ENCODE peak calls at places on chromosomes 12 and 14, in seven cellular contexts. Z is left cardiac atrium; C is HuH-7; N is HCEC 1CT; B is Daoy; K is activated T-helper 1 cell treated with anti-CD3 and anti-CD28 coated beads, Interleukin-2, amount 50 U/mL, for 16 hours; H is Caki2. Q is an unnamed sample.

GRCh38 chr14:45247427-45247826 is 5.6 kb downstream of the MIS18BP1 start:
- DNase-seq in B (peak; percentile 13), K (no peak), Z (no peak), N (no peak), C (no peak), H (no peak), Q (no peak)

GRCh38 chr12:98847242-98847641 is 202.2 kb downstream of the APAF1 start:
- DNase-seq in N (no peak), C (no peak), Z (no peak), H (no peak), K (no peak), B (no peak), Q (no peak)

GRCh38 chr14:57189070-57189469 is 79.6 kb downstream of the EXOC5 start:
- DNase-seq in C (no peak), H (no peak), K (no peak), N (peak; percentile 14), Z (no peak), B (no peak), Q (no peak)

GRCh38 chr12:121535150-121536057 is 45.4 kb downstream of the KDM2B start:
- DNase-seq in Z (no peak), B (no peak), H (no peak), C (no peak), N (no peak), K (no peak), Q (no peak)

GRCh38 chr12:53811606-53812005 is 59.8 kb upstream of the CISTR start:
- DNase-seq in N (no peak), H (no peak), K (no peak), Z (no peak), B (no peak), C (no peak), Q (no peak)

GRCh38 chr12:6122211-6122610 is 2.3 kb downstream of the VWF start:
- DNase-seq in N (no peak), Z (no peak), B (no peak), K (no peak), C (no peak), H (peak; percentile 10), Q (no peak)

GRCh38 chr14:95486875-95487668 is 29.4 kb downstream of the SYNE3 start:
- DNase-seq in N (no peak), B (no peak), C (no peak), H (no peak), Z (no peak), K (no peak), Q (no peak)

GRCh38 chr12:83763425-83763824 is 1076.7 kb downstream of the TMTC2 start:
- DNase-seq in K (no peak), Z (no peak), H (peak; percentile 50), C (no peak), N (no peak), B (no peak), Q (no peak)

GRCh38 chr12:92442782-92443181 is 260.0 kb upstream of the PLEKHG7 start:
- DNase-seq in N (no peak), H (no peak), C (no peak), B (no peak), Z (no peak), K (no peak), Q (no peak)

GRCh38 chr14:60327447-60328331 is 78.7 kb downstream of the PPM1A start:
- DNase-seq in N (no peak), C (no peak), B (peak; percentile 32), H (no peak), K (no peak), Z (peak; percentile 31), Q (no peak)

GRCh38 chr12:103399986-103400385 is 95.8 kb downstream of the C12orf42 start:
- DNase-seq in H (no peak), N (no peak), Z (no peak), K (no peak), B (no peak), C (no peak), Q (no peak)

GRCh38 chr12:49330631-49331359 is 6.2 kb downstream of the C1QL4 start:
- DNase-seq in H (no peak), C (no peak), Z (no peak), B (no peak), K (no peak), N (no peak), Q (no peak)

GRCh38 chr12:130603566-130603965 is 112.5 kb downstream of the RIMBP2 start:
- DNase-seq in B (peak; percentile 66), Z (no peak), C (no peak), K (no peak), H (no peak), N (no peak), Q (no peak)

Q was measured in stimulated activated CD4-positive, alpha-beta T cell treated with anti-CD3 and anti-CD28 coated beads, Interleukin-15, amount 100 ng/mL, for 1 hour.